ENCODE peak calls at places on chromosomes 5 and 9, in nine cellular contexts. L is heart right ventricle; Y is esophagus squamous epithelium; V is CD8-positive, alpha-beta memory T cell; Z is spleen; D is fibroblast of lung; O is mesenchymal stem cell; N is NT2/D1; P is stomach. U is an unnamed sample. For H3K4me1, the result is how much of the 10 kb centered on the place peaks cover.

GRCh38 chr9:74942801-74943200 is 9.9 kb downstream of the C9orf40 start:
- DNase-seq in L (no peak), Y (no peak), V (peak), Z (no peak), D (peak), O (peak), N (no peak), P (no peak), U (no peak)

GRCh38 chr9:95104966-95105365 is 212.5 kb downstream of the FANCC start:
- DNase-seq in L (no peak), Y (no peak), V (no peak), Z (no peak), D (no peak), O (no peak), N (no peak), P (no peak), U (peak)

GRCh38 chr5:2047341-2047927 is 164.7 kb upstream of the IRX4 start:
- DNase-seq in L (no peak), Y (no peak), V (no peak), Z (no peak), D (no peak), O (no peak), N (no peak), P (no peak), U (no peak)

GRCh38 chr5:142192799-142193428 is 84.3 kb downstream of the NDFIP1 start:
- DNase-seq in L (peak), Y (no peak), V (no peak), Z (no peak), D (no peak), O (no peak), N (no peak), P (no peak), U (peak)

GRCh38 chr5:163696270-163696887 is 191.0 kb downstream of the MAT2B start:
- DNase-seq in L (peak), Y (no peak), V (peak), Z (no peak), D (peak), O (peak), N (peak), P (no peak), U (no peak)

GRCh38 chr5:77308154-77308960 is 97.9 kb downstream of the PDE8B start:
- DNase-seq in L (no peak), Y (no peak), V (no peak), Z (no peak), D (no peak), O (no peak), N (no peak), P (no peak), U (no peak)

GRCh38 chr5:147223343-147223742 is 11.5 kb upstream of the STK32A start:
- DNase-seq in L (no peak), Y (no peak), V (no peak), Z (no peak), D (peak), O (no peak), N (no peak), P (no peak), U (no peak)

GRCh38 chr9:110278080-110278707 is 21.9 kb upstream of the TXN start:
- DNase-seq in L (no peak), Y (no peak), V (no peak), Z (no peak), D (peak), O (no peak), N (no peak), P (no peak), U (no peak)

GRCh38 chr9:134396258-134396742 is 70.0 kb downstream of the RXRA start:
- DNase-seq in L (peak), Y (no peak), V (peak), Z (peak), D (no peak), O (no peak), N (no peak), P (no peak), U (no peak)

GRCh38 chr9:130448035-130448624 is 3.4 kb downstream of the ASS1 start:
- DNase-seq in L (no peak), Y (no peak), V (no peak), Z (no peak), D (no peak), O (peak), N (no peak), P (no peak), U (no peak)

GRCh38 chr9:7185612-7186011 is 427.8 kb downstream of the KDM4C start:
- DNase-seq in L (no peak), Y (no peak), V (no peak), Z (no peak), D (peak), O (peak), N (peak), P (no peak), U (no peak)

GRCh38 chr9:131125288-131126058 is at the start of gene NUP214:
- DNase-seq in L (peak), Y (peak), V (peak), Z (peak), D (peak), O (peak), N (peak), P (peak), U (peak)

GRCh38 chr9:110536802-110537201 is 42.7 kb downstream of the SVEP1 start:
- DNase-seq in L (no peak), Y (no peak), V (no peak), Z (no peak), D (peak), O (no peak), N (no peak), P (no peak), U (no peak)

GRCh38 chr5:1121101-1121500 is 9.2 kb upstream of the SLC12A7 start:
- DNase-seq in L (no peak), Y (no peak), V (no peak), Z (no peak), D (no peak), O (no peak), N (no peak), P (no peak), U (no peak)

GRCh38 chr9:82247318-82247717 is 258.7 kb downstream of the SPATA31D1 start:
- DNase-seq in L (peak), Y (no peak), V (no peak), Z (no peak), D (no peak), O (no peak), N (no peak), P (no peak), U (no peak)

GRCh38 chr5:88883059-88883565 is at the start of gene MEF2C:
- DNase-seq in L (peak), Y (peak), V (no peak), Z (peak), D (peak), O (peak), N (no peak), P (peak), U (peak)

GRCh38 chr5:109849478-109850088 is 159.9 kb downstream of the MAN2A1 start:
- DNase-seq in L (no peak), Y (no peak), V (peak), Z (no peak), D (no peak), O (no peak), N (no peak), P (no peak), U (no peak)

GRCh38 chr5:177387405-177387804 is 3.2 kb downstream of the SLC34A1 start:
- DNase-seq in L (no peak), Y (no peak), V (no peak), Z (no peak), D (no peak), O (no peak), N (no peak), P (no peak), U (no peak)
- H3K4me1 ChIP-seq in L (under half), Y (under half), V (half or more), Z (under half), D (under half), O (under half), N (under half), P (under half), U (under half)

GRCh38 chr9:89448821-89449220 is 49.1 kb downstream of the SEMA4D start:
- DNase-seq in L (no peak), Y (no peak), V (no peak), Z (no peak), D (no peak), O (no peak), N (no peak), P (no peak), U (no peak)

GRCh38 chr9:89448381-89448780 is 49.5 kb downstream of the SEMA4D start:
- DNase-seq in L (no peak), Y (no peak), V (peak), Z (peak), D (no peak), O (no peak), N (no peak), P (no peak), U (no peak)

GRCh38 chr9:89445801-89446228 is 52.1 kb downstream of the SEMA4D start:
- DNase-seq in L (peak), Y (no peak), V (no peak), Z (peak), D (no peak), O (no peak), N (no peak), P (no peak), U (no peak)

GRCh38 chr9:89446440-89447310 is 51.2 kb downstream of the SEMA4D start:
- DNase-seq in L (no peak), Y (no peak), V (no peak), Z (peak), D (no peak), O (no peak), N (no peak), P (no peak), U (no peak)

DNA sequence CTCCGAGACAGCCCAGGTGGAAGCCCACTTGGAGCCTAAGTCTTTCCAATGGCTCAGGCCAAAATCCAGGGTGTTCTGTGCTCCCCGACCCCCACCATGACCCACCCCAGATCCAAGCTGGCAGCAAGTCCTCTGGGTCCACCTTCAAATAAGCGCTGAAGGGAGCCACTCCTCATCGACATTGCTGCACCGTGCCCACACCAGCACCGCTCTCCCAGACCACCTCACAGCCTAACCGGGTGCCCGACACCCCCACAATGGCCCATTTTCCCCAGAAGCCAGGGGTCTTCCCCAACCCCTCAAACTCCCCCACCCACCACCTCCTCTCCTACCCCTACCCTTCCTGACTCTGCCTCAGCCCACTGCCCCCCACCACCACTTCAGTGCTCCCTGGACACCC is 50.5 kb downstream of the SEMA4D start:
- DNase-seq in L (no peak), Y (no peak), V (no peak), Z (peak), D (no peak), O (no peak), N (no peak), P (no peak), U (no peak)
- H3K4me3 ChIP-seq in L (no peak), Y (no peak), V (no peak), Z (no peak), D (no peak), O (no peak), N (no peak), P (no peak), U (no peak)

GRCh38 chr5:154791535-154791934 is 36.4 kb downstream of the LARP1 start:
- DNase-seq in L (no peak), Y (no peak), V (no peak), Z (no peak), D (no peak), O (no peak), N (no peak), P (no peak), U (no peak)

GRCh38 chr5:154793599-154794524 is 38.7 kb downstream of the LARP1 start:
- DNase-seq in L (no peak), Y (no peak), V (no peak), Z (peak), D (peak), O (peak), N (no peak), P (no peak), U (no peak)

GRCh38 chr5:154797762-154798161 is 42.6 kb downstream of the LARP1 start:
- DNase-seq in L (no peak), Y (no peak), V (no peak), Z (no peak), D (peak), O (no peak), N (no peak), P (no peak), U (no peak)

GRCh38 chr5:154794525-154795234 is 39.5 kb downstream of the LARP1 start:
- DNase-seq in L (no peak), Y (no peak), V (no peak), Z (no peak), D (peak), O (peak), N (no peak), P (no peak), U (no peak)

GRCh38 chr5:154795235-154795596 is 40.0 kb downstream of the LARP1 start:
- DNase-seq in L (no peak), Y (no peak), V (no peak), Z (no peak), D (no peak), O (no peak), N (no peak), P (no peak), U (no peak)
- H3K4me1 ChIP-seq in L (under half), Y (under half), V (under half), Z (under half), D (under half), O (under half), N (under half), P (under half), U (under half)

GRCh38 chr5:31133488-31133887 is 60.0 kb upstream of the CDH6 start:
- DNase-seq in L (no peak), Y (no peak), V (no peak), Z (no peak), D (peak), O (peak), N (no peak), P (no peak), U (no peak)
- H3K4me3 ChIP-seq in L (no peak), Y (no peak), V (no peak), Z (no peak), D (no peak), O (no peak), N (no peak), P (no peak), U (no peak)

GRCh38 chr5:172864747-172865146 is 30.7 kb downstream of the ERGIC1 start:
- DNase-seq in L (no peak), Y (no peak), V (no peak), Z (no peak), D (no peak), O (no peak), N (no peak), P (no peak), U (no peak)

GRCh38 chr5:172861461-172861860 is 27.4 kb downstream of the ERGIC1 start:
- DNase-seq in L (no peak), Y (no peak), V (no peak), Z (no peak), D (no peak), O (no peak), N (no peak), P (no peak), U (no peak)

GRCh38 chr5:172862165-172862801 is 28.2 kb downstream of the ERGIC1 start:
- DNase-seq in L (no peak), Y (no peak), V (no peak), Z (no peak), D (peak), O (peak), N (no peak), P (no peak), U (no peak)

GRCh38 chr5:172866378-172866777 is 32.3 kb downstream of the ERGIC1 start:
- DNase-seq in L (no peak), Y (no peak), V (no peak), Z (peak), D (no peak), O (no peak), N (no peak), P (no peak), U (no peak)

DNA sequence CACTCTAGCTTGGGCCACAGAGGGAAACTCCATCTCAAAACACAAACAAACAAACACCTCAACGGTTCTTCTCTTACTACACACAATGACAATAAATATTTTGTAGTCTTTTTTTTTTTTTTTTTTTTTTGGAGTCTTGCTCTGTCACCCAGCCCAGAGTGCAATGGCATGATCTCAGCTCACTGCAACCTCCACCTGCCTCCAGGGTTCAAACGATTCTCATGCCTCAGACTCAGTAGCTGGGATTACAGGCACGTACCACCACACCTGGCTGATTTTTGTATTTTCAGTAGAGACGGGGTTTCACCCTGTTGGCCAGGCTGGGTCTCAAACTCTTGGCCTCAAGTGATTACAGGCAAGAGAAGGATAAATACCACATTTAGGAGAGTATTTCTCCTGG is 30.1 kb downstream of the ERGIC1 start:
- DNase-seq in L (no peak), Y (no peak), V (no peak), Z (no peak), D (no peak), O (no peak), N (no peak), P (no peak), U (no peak)
- H3K4me1 ChIP-seq in L (half or more), Y (under half), V (under half), Z (half or more), D (under half), O (under half), N (under half), P (half or more), U (under half)

GRCh38 chr9:133048595-133048994 is 13.2 kb upstream of the CEL start:
- DNase-seq in L (no peak), Y (no peak), V (peak), Z (no peak), D (no peak), O (peak), N (no peak), P (peak), U (peak)
- H3K4me3 ChIP-seq in L (no peak), Y (no peak), V (no peak), Z (no peak), D (no peak), O (no peak), N (no peak), P (no peak), U (no peak)

DNA sequence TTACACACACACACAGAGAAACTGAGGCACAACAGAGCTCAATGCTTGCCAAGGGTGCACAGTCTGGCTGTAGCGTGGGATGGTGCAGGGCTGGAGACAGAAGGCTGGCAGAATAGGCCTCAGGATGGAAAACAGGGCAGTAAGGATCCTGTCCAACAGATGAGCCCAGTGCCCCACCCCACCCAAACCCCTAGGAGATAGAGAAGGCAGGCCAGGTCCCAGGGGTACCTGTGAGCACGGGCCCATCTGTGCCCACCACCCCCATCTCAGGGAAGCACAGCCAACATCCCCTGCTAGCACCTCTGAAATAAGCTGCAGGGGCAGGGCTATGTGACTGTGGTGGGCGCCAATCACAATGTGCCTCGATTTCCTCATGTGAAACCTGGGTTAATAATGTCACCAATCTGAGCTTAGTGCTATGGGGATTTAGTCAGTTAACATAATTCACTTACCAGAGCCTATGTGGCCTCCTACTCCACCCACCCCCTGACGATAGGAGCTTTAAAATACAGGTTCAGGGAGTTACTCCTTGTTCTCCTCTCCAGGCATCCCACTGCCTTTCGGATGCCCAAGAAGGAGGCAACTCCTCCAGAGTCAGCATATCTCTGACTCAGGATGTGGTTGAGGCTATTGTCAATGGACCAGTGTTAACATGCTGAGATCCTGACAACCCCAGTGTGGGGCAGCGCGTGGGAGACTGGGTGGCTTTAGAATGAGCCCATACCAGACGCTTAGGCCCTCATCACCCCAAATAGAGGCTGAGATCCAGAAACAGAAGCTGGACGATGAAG is 27.6 kb downstream of the BICD2 start:
- DNase-seq in L (no peak), Y (no peak), V (no peak), Z (peak), D (peak), O (no peak), N (no peak), P (no peak), U (no peak)
- H3K4me1 ChIP-seq in L (half or more), Y (under half), V (under half), Z (half or more), D (under half), O (under half), N (under half), P (under half), U (under half)

DNA sequence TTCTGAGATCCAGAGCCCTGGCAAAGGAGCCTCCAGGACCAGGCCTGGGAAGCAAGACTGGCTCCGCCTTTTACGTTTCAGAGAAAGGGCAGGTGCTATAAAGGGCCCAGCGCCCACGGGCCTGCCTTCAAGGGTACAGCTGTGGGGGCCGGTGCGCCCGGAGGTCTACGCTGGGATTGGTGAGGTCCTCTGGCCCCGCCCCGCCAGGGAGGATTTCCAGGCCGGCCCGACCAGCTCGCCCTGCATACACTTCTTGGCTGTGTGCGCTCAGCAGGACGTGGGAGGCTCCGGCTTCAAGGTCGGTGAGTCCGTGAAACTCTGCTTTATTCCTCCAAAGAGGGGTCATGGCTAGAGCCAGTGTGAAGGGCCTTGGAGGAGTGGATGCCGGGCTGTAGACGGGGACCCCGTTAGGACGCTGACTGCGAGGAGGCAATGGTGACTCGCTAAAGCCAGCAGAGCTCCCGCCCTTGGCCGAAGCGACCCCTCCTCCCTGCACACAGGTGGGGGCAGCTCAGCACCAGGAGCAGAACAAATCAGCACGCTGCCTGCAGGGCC is at the start of gene CKMT2:
- DNase-seq in L (peak), Y (no peak), V (no peak), Z (peak), D (peak), O (peak), N (no peak), P (peak), U (peak)
- H3K4me3 ChIP-seq in L (peak), Y (peak), V (no peak), Z (no peak), D (peak), O (peak), N (peak), P (peak), U (peak)

GRCh38 chr9:91884153-91884552 is 65.9 kb downstream of the ROR2 start:
- DNase-seq in L (no peak), Y (no peak), V (no peak), Z (no peak), D (no peak), O (no peak), N (no peak), P (no peak), U (no peak)

GRCh38 chr9:91889161-91889560 is 60.9 kb downstream of the ROR2 start:
- DNase-seq in L (no peak), Y (no peak), V (no peak), Z (peak), D (no peak), O (no peak), N (no peak), P (no peak), U (no peak)

GRCh38 chr9:91884746-91885687 is 65.0 kb downstream of the ROR2 start:
- DNase-seq in L (no peak), Y (no peak), V (no peak), Z (peak), D (peak), O (no peak), N (no peak), P (no peak), U (no peak)

GRCh38 chr9:91885746-91886432 is 64.1 kb downstream of the ROR2 start:
- DNase-seq in L (no peak), Y (no peak), V (no peak), Z (peak), D (no peak), O (no peak), N (no peak), P (no peak), U (no peak)

GRCh38 chr9:91886433-91887031 is 63.5 kb downstream of the ROR2 start:
- DNase-seq in L (no peak), Y (no peak), V (no peak), Z (peak), D (no peak), O (peak), N (peak), P (no peak), U (no peak)
- H3K4me1 ChIP-seq in L (under half), Y (under half), V (under half), Z (under half), D (under half), O (under half), N (under half), P (under half), U (under half)